ENCODE peak calls at places on chromosomes 6 and 20, in seven cellular contexts. Q is endothelial cell of umbilical vein, T is AG04449, W is HCT116, G is GM06990, I is kidney, M is AG04450. N is an unnamed sample.

GRCh38 chr6:129849456-129849855 is 11.7 kb downstream of the TMEM244 start:
- DNase-seq in Q (peak; percentile 46), T (no peak), W (peak; percentile 60), G (no peak), I (no peak), M (no peak), N (peak; percentile 76)

GRCh38 chr6:108714012-108714773 is 134.0 kb upstream of the ARMC2 start:
- DNase-seq in Q (no peak), T (no peak), W (no peak), G (no peak), I (no peak), M (no peak), N (peak; percentile 83)

GRCh38 chr6:132400641-132401119 is 595 bp downstream of the MOXD1 start:
- DNase-seq in Q (no peak), T (no peak), W (no peak), G (no peak), I (no peak), M (no peak), N (no peak)

GRCh38 chr6:37636801-37637561 is 60.7 kb downstream of the MDGA1 start:
- DNase-seq in Q (no peak), T (no peak), W (no peak), G (no peak), I (no peak), M (no peak), N (no peak)

GRCh38 chr6:4055420-4056041 is 23.4 kb downstream of the FAM217A start:
- DNase-seq in Q (peak; percentile 92), T (peak; percentile 50), W (peak; percentile 21), G (no peak), I (no peak), M (peak; percentile 39), N (peak; percentile 74)

GRCh38 chr20:5195655-5196054 is 68.8 kb downstream of the CDS2 start:
- DNase-seq in Q (no peak), T (no peak), W (no peak), G (no peak), I (no peak), M (no peak), N (no peak)

GRCh38 chr20:62652051-62652893 is 10.0 kb downstream of the SLCO4A1 start:
- DNase-seq in Q (peak; percentile 96), T (peak; percentile 61), W (peak; percentile 33), G (peak; percentile 73), I (peak; percentile 98), M (peak; percentile 96), N (peak; percentile 100)

GRCh38 chr6:170032197-170032596 is 258.7 kb downstream of the DLL1 start:
- DNase-seq in Q (no peak), T (no peak), W (no peak), G (no peak), I (peak; percentile 63), M (no peak), N (no peak)

GRCh38 chr6:140980265-140980887 is 1152.3 kb upstream of the GJE1 start:
- DNase-seq in Q (no peak), T (no peak), W (no peak), G (no peak), I (no peak), M (no peak), N (peak; percentile 57)

GRCh38 chr6:41697902-41698349 is 37.5 kb downstream of the TFEB start:
- DNase-seq in Q (no peak), T (no peak), W (no peak), G (no peak), I (no peak), M (no peak), N (no peak)

GRCh38 chr6:141169419-141169818 is 963.3 kb upstream of the GJE1 start:
- DNase-seq in Q (no peak), T (peak; percentile 89), W (no peak), G (no peak), I (no peak), M (peak; percentile 43), N (peak; percentile 81)

GRCh38 chr6:28776269-28777146 is 147.3 kb downstream of the TRIM27 start:
- DNase-seq in Q (no peak), T (no peak), W (no peak), G (no peak), I (no peak), M (no peak), N (no peak)

GRCh38 chr20:46557231-46557956 is 6.9 kb upstream of the OCSTAMP start:
- DNase-seq in Q (peak; percentile 6), T (no peak), W (no peak), G (no peak), I (no peak), M (no peak), N (peak; percentile 58)

GRCh38 chr6:147278891-147279290 is 74.7 kb downstream of the STXBP5 start:
- DNase-seq in Q (no peak), T (no peak), W (no peak), G (no peak), I (no peak), M (no peak), N (no peak)

DNA sequence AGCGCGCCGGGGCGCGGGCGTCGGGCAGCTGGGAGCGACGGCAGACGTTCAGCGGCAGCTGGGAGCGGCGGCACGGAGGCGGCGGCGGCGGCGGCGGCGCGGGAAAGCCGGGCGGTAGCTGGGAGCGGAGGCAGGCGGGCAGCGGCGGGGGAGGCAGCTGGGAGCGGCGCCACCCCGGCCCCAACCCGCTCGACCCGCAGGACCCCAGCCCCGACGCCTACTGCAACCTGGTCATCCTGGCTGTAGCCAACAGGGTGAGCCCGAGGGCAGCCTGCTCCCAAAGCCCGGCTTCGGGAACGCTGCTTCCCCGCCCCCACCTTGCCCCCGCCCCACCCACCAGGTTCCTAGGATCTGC is 8.9 kb downstream of the CCM2L start:
- DNase-seq in Q (no peak), T (no peak), W (no peak), G (no peak), I (no peak), M (no peak), N (no peak)
- H3K4me3 ChIP-seq in Q (peak overlapping the region; percentile 64), T (no peak overlapping the region), W (peak overlapping the region; percentile 58), G (no peak overlapping the region), I (no peak overlapping the region), M (no peak overlapping the region), N (no peak overlapping the region)

GRCh38 chr20:15494841-15495240 is 1078.4 kb downstream of the KIF16B start:
- DNase-seq in Q (no peak), T (no peak), W (no peak), G (no peak), I (no peak), M (no peak), N (no peak)

GRCh38 chr20:15487030-15487429 is 1086.2 kb downstream of the KIF16B start:
- DNase-seq in Q (no peak), T (peak; percentile 2), W (no peak), G (no peak), I (no peak), M (no peak), N (no peak)

GRCh38 chr20:15487682-15488081 is 1085.6 kb downstream of the KIF16B start:
- DNase-seq in Q (no peak), T (no peak), W (no peak), G (no peak), I (no peak), M (no peak), N (no peak)

GRCh38 chr20:15496501-15497039 is 1076.7 kb downstream of the KIF16B start:
- DNase-seq in Q (no peak), T (no peak), W (no peak), G (no peak), I (no peak), M (no peak), N (no peak)

DNA sequence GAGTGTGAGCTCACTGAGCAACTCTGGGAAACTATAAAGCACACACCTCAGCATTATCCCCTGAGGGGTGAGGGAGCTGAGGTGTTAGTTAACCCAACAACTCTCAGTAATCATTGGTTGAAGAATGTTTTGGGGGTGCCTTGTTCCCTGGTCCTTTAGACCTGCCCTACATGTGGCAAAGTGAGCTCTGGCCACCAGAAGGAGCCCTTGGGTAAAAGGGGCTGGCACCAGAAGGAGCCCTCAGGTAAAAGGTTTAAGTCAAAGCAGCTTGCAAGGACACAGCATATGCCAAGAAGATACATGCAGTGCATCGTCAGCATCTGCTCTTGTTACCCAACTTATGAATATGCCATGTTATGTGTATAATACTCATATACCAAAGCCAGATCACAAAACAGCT is 1081.7 kb downstream of the KIF16B start:
- DNase-seq in Q (peak; percentile 7), T (no peak), W (no peak), G (no peak), I (no peak), M (no peak), N (no peak)
- TF ChIP-seq CTCF in Q (no peak), T (peak; percentile 4), W (no peak), G (peak; percentile 63), I (no peak), M (peak; percentile 32), N (no peak)

DNA sequence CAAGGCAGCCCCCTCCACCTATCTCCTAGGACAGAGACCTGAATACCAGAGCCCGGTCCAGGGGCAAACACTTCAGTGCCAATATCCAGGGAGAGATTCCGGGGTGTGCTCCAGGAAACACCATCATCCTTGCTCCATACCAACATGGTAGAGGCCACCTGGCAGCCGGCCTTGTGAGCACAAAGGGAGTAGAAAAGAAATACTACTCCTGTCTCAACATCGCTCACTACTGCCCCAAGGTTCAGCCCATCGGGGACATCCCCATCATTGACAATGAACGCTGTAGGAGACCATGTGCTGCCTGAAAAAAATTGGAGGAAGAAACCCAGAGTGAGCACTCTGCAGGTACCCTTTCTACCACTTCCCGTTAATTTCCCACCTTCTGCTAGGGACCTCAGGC is 1.5 kb downstream of the NEU1 start:
- DNase-seq in Q (no peak), T (no peak), W (no peak), G (no peak), I (no peak), M (no peak), N (no peak)
- H3K4me3 ChIP-seq in Q (no peak overlapping the region), T (no peak overlapping the region), W (no peak overlapping the region), G (no peak overlapping the region), I (no peak overlapping the region), M (no peak overlapping the region), N (no peak overlapping the region)

DNA sequence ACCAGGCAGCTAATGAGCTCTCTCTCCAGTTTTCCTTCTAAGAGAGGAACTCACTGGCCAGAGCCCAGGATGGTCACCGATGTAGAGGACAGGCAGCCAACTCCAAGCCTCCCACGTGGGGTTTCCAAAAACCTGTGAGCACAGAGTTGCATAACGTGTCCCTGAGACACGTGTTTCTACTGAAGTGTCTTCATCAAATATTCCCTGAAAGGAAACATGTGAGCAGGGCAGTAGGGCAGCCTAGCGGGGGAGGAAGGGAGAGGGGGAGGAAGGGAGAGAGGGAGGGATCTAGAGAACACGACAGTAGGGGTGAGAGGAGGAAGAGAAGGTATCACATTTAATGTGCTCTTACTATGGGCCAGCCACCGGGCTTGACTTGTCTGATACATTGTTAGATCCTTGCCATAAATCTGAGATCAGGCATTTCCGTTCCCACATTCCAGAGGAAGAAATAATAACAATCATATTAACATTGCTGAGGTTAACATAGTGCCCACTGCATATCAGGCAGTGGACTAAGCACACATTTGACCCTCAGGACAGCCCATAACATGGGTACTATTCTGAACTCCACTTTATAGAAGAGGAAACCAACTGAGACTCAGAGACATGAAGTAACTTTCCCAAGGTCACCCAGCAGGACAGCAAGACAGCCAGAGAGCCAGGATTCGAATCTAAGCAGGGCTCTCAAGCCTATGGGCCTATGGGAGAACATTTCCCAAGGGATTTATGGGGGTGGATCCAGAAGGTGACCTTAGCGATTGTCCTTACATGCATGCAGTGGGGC is 4.5 kb upstream of the SYS1 start:
- DNase-seq in Q (peak; percentile 89), T (no peak), W (no peak), G (no peak), I (peak; percentile 89), M (no peak), N (peak; percentile 92)
- TF ChIP-seq CTCF in Q (no peak), T (no peak), W (no peak), G (no peak), I (no peak), M (no peak), N (no peak)